ENCODE peak calls at places on chromosomes 4 and X, in five cellular contexts. X, H, T, F and B are unnamed samples.
A peak's percentile ranks its signal among the peaks of the same experiment; 100 is the strongest.

GRCh38 chr4:76703676-76704075 is 194.3 kb downstream of the SOWAHB start:
- DNase-seq in X (no peak), H (no peak), T (no peak), F (no peak), B (peak; percentile 40)

GRCh38 chrX:152913354-152913753 is 15.5 kb downstream of the ZNF185 start:
- DNase-seq in X (no peak), H (no peak), T (no peak), F (no peak), B (no peak)

GRCh38 chr4:124030038-124030638 is 633.5 kb downstream of the SPRY1 start:
- DNase-seq in X (no peak), H (no peak), T (no peak), F (no peak), B (no peak)

GRCh38 chrX:116357317-116357716 is 79.1 kb upstream of the SLC6A14 start:
- DNase-seq in X (no peak), H (no peak), T (no peak), F (no peak), B (peak; percentile 22)

GRCh38 chrX:71637848-71638247 is 19.5 kb upstream of the CXCR3 start:
- DNase-seq in X (no peak), H (no peak), T (no peak), F (no peak), B (peak; percentile 41)

GRCh38 chrX:118824173-118824782 is 654 bp downstream of the ZCCHC12 start:
- DNase-seq in X (no peak), H (no peak), T (no peak), F (no peak), B (no peak)

GRCh38 chr4:5079581-5079980 is 28.3 kb downstream of the STK32B start:
- DNase-seq in X (no peak), H (no peak), T (no peak), F (no peak), B (no peak)

GRCh38 chrX:84907324-84907946 is 96.2 kb upstream of the APOOL start:
- DNase-seq in X (no peak), H (no peak), T (no peak), F (no peak), B (peak; percentile 10)

GRCh38 chr4:82718067-82718935 is 80.3 kb downstream of the SCD5 start:
- DNase-seq in X (no peak), H (no peak), T (no peak), F (no peak), B (peak; percentile 71)

GRCh38 chrX:118802857-118803256 is 20.8 kb upstream of the ZCCHC12 start:
- DNase-seq in X (no peak), H (no peak), T (no peak), F (no peak), B (peak; percentile 83)

GRCh38 chrX:133414399-133415275 is 652 bp downstream of the GPC4 start:
- DNase-seq in X (peak; percentile 51), H (no peak), T (no peak), F (peak; percentile 36), B (peak; percentile 3)

GRCh38 chrX:123949846-123950245 is 11.7 kb upstream of the STAG2 start:
- DNase-seq in X (no peak), H (no peak), T (no peak), F (no peak), B (no peak)

GRCh38 chr4:42399393-42399792 is 2.1 kb downstream of the SHISA3 start:
- DNase-seq in X (no peak), H (no peak), T (no peak), F (no peak), B (no peak)

GRCh38 chr4:112127736-112128322 is 17.4 kb upstream of the FAM241A start:
- DNase-seq in X (no peak), H (no peak), T (no peak), F (no peak), B (no peak)

GRCh38 chr4:14726441-14727405 is 275.6 kb upstream of the CPEB2 start:
- DNase-seq in X (no peak), H (peak; percentile 48), T (no peak), F (no peak), B (peak; percentile 40)

GRCh38 chr4:112109455-112110425 is 35.5 kb upstream of the FAM241A start:
- DNase-seq in X (no peak), H (no peak), T (no peak), F (no peak), B (peak; percentile 75)

GRCh38 chr4:162836773-162837172 is 329.9 kb downstream of the NAF1 start:
- DNase-seq in X (no peak), H (no peak), T (no peak), F (no peak), B (no peak)

GRCh38 chr4:99915449-99915848 is 21.2 kb upstream of the LAMTOR3 start:
- DNase-seq in X (no peak), H (no peak), T (no peak), F (no peak), B (no peak)

GRCh38 chrX:40945366-40945713 is 139.9 kb upstream of the USP9X start:
- DNase-seq in X (no peak), H (peak; percentile 28), T (no peak), F (peak; percentile 42), B (peak; percentile 80)

GRCh38 chrX:30906726-30907125 is 17.7 kb upstream of the TAB3 start:
- DNase-seq in X (no peak), H (no peak), T (no peak), F (no peak), B (peak; percentile 20)

GRCh38 chrX:110847334-110847733 is 51.7 kb upstream of the CHRDL1 start:
- DNase-seq in X (no peak), H (no peak), T (no peak), F (peak; percentile 64), B (peak; percentile 68)

GRCh38 chrX:10875995-10876394 is 235.1 kb upstream of the HCCS start:
- DNase-seq in X (no peak), H (no peak), T (no peak), F (no peak), B (no peak)

GRCh38 chr4:13289391-13289790 is 194.7 kb downstream of the RAB28 start:
- DNase-seq in X (no peak), H (no peak), T (no peak), F (no peak), B (peak; percentile 76)

GRCh38 chr4:85028910-85029309 is 62.4 kb upstream of the WDFY3 start:
- DNase-seq in X (no peak), H (no peak), T (no peak), F (no peak), B (peak; percentile 70)

GRCh38 chr4:16598241-16599224 is 299.9 kb downstream of the LDB2 start:
- DNase-seq in X (no peak), H (no peak), T (no peak), F (no peak), B (peak; percentile 32)

GRCh38 chr4:60619531-60620305 is 580.4 kb upstream of the ADGRL3 start:
- DNase-seq in X (no peak), H (no peak), T (no peak), F (no peak), B (no peak)

GRCh38 chrX:11190745-11191510 is 79.8 kb downstream of the HCCS start:
- DNase-seq in X (no peak), H (peak; percentile 40), T (no peak), F (no peak), B (no peak)